ENCODE peak calls at places on chromosomes 16 and 17, in five cellular contexts. One of them, this sample, is unnamed.

GRCh38 chr17:42866631-42867575 is 15.9 kb downstream of the AOC3 start:
- DNase-seq in AG09309: no peak
- DNase-seq in activated naive CD8-positive, alpha-beta T cell treated with anti-CD3 and anti-CD28 coated beads, Interleukin-2, amount 50 U/mL, for 24 hours: no peak
- DNase-seq in GOT3: no peak
- DNase-seq in heart left ventricle: no peak
- DNase-seq in this sample: no peak

GRCh38 chr17:37701424-37702020 is 43.3 kb downstream of the HNF1B start:
- DNase-seq in AG09309: no peak
- DNase-seq in activated naive CD8-positive, alpha-beta T cell treated with anti-CD3 and anti-CD28 coated beads, Interleukin-2, amount 50 U/mL, for 24 hours: peak
- DNase-seq in GOT3: no peak
- DNase-seq in heart left ventricle: no peak
- DNase-seq in this sample: no peak

GRCh38 chr17:48510761-48511604 is 19.8 kb downstream of the HOXB1 start:
- DNase-seq in AG09309: peak
- DNase-seq in activated naive CD8-positive, alpha-beta T cell treated with anti-CD3 and anti-CD28 coated beads, Interleukin-2, amount 50 U/mL, for 24 hours: no peak
- DNase-seq in GOT3: no peak
- DNase-seq in heart left ventricle: no peak
- DNase-seq in this sample: no peak

GRCh38 chr17:2892305-2892971 is 96.2 kb downstream of the RAP1GAP2 start:
- DNase-seq in AG09309: peak
- DNase-seq in activated naive CD8-positive, alpha-beta T cell treated with anti-CD3 and anti-CD28 coated beads, Interleukin-2, amount 50 U/mL, for 24 hours: no peak
- DNase-seq in GOT3: no peak
- DNase-seq in heart left ventricle: no peak
- DNase-seq in this sample: peak

GRCh38 chr17:57818066-57818465 is 31.8 kb downstream of the MRPS23 start:
- DNase-seq in AG09309: no peak
- DNase-seq in activated naive CD8-positive, alpha-beta T cell treated with anti-CD3 and anti-CD28 coated beads, Interleukin-2, amount 50 U/mL, for 24 hours: no peak
- DNase-seq in GOT3: no peak
- DNase-seq in heart left ventricle: no peak
- DNase-seq in this sample: no peak

GRCh38 chr16:68144008-68144407 is 58.8 kb downstream of the NFATC3 start:
- DNase-seq in AG09309: no peak
- DNase-seq in activated naive CD8-positive, alpha-beta T cell treated with anti-CD3 and anti-CD28 coated beads, Interleukin-2, amount 50 U/mL, for 24 hours: no peak
- DNase-seq in GOT3: no peak
- DNase-seq in heart left ventricle: no peak
- DNase-seq in this sample: no peak

GRCh38 chr17:56679767-56680422 is 86.4 kb downstream of the NOG start:
- DNase-seq in AG09309: no peak
- DNase-seq in activated naive CD8-positive, alpha-beta T cell treated with anti-CD3 and anti-CD28 coated beads, Interleukin-2, amount 50 U/mL, for 24 hours: no peak
- DNase-seq in GOT3: no peak
- DNase-seq in heart left ventricle: no peak
- DNase-seq in this sample: no peak

GRCh38 chr16:69467531-69468204 is 43.2 kb downstream of the CYB5B start:
- DNase-seq in AG09309: no peak
- DNase-seq in activated naive CD8-positive, alpha-beta T cell treated with anti-CD3 and anti-CD28 coated beads, Interleukin-2, amount 50 U/mL, for 24 hours: no peak
- DNase-seq in GOT3: no peak
- DNase-seq in heart left ventricle: no peak
- DNase-seq in this sample: no peak

This sample was measured in kidney epithelial cell.